ENCODE peak calls at places on chromosome 18, in five cellular contexts. M is H1; G is CD4-positive, CD25-positive, alpha-beta regulatory T cell; F is lower lobe of right lung; W is hepatocyte. J is an unnamed sample.

GRCh38 chr18:77099501-77100370 is 32.8 kb downstream of the MBP start:
- DNase-seq in F (no peak), G (peak; percentile 69), W (no peak), M (no peak), J (peak; percentile 76)

GRCh38 chr18:49626842-49627360 is 65.0 kb downstream of the LIPG start:
- DNase-seq in M (no peak), G (no peak), W (no peak), F (no peak), J (no peak)

GRCh38 chr18:50099725-50100414 is 95.1 kb downstream of the MYO5B start:
- DNase-seq in W (peak; percentile 40), G (peak; percentile 3), F (no peak), M (no peak), J (no peak)

GRCh38 chr18:55862693-55863485 is 274.9 kb upstream of the TCF4 start:
- DNase-seq in G (no peak), F (no peak), M (no peak), W (no peak), J (no peak)

GRCh38 chr18:23772327-23772920 is 83.2 kb downstream of the LAMA3 start:
- DNase-seq in M (no peak), G (no peak), W (no peak), F (no peak), J (no peak)

GRCh38 chr18:48819276-48819675 is 131.5 kb downstream of the SMAD7 start:
- DNase-seq in F (peak; percentile 20), M (peak; percentile 33), W (no peak), G (no peak), J (no peak)

GRCh38 chr18:68623342-68623741 is 91.6 kb downstream of the TMX3 start:
- DNase-seq in M (peak; percentile 62), G (peak; percentile 44), W (peak; percentile 80), F (no peak), J (no peak)

GRCh38 chr18:24413148-24413547 is 13.3 kb upstream of the IMPACT start:
- DNase-seq in F (no peak), W (no peak), M (peak; percentile 70), G (no peak), J (no peak)

GRCh38 chr18:30234755-30235154 is 807.8 kb downstream of the DSC3 start:
- DNase-seq in F (no peak), G (no peak), M (no peak), W (no peak), J (no peak)

GRCh38 chr18:10051877-10052631 is 138.2 kb downstream of the VAPA start:
- DNase-seq in M (no peak), G (no peak), W (peak; percentile 35), F (no peak), J (no peak)

GRCh38 chr18:42030586-42031182 is 75.7 kb downstream of the PIK3C3 start:
- DNase-seq in F (no peak), M (peak; percentile 57), G (no peak), W (peak; percentile 34), J (no peak)

GRCh38 chr18:49174478-49174877 is 223.7 kb upstream of the SMAD7 start:
- DNase-seq in M (no peak), G (no peak), W (peak; percentile 20), F (no peak), J (no peak)

GRCh38 chr18:32425466-32425865 is 45.2 kb downstream of the GAREM1 start:
- DNase-seq in W (peak; percentile 16), G (no peak), M (no peak), F (no peak), J (no peak)

GRCh38 chr18:24014062-24014985 is at the start of gene TTC39C:
- DNase-seq in F (peak; percentile 86), G (peak; percentile 90), W (peak; percentile 82), M (peak; percentile 79), J (peak; percentile 79)

GRCh38 chr18:75319905-75320304 is 107.6 kb downstream of the SMIM21 start:
- DNase-seq in M (no peak), G (no peak), F (no peak), W (no peak), J (no peak)
- H3K27ac ChIP-seq in M (no peak overlapping the region), G (no peak overlapping the region), F (no peak overlapping the region), W (no peak overlapping the region), J (no peak overlapping the region)

GRCh38 chr18:62877448-62878221 is 162.3 kb downstream of the PHLPP1 start:
- DNase-seq in G (no peak), W (peak; percentile 6), F (no peak), M (no peak), J (no peak)

GRCh38 chr18:62878305-62878704 is 163.0 kb downstream of the PHLPP1 start:
- DNase-seq in W (no peak), F (no peak), G (no peak), M (no peak), J (no peak)

GRCh38 chr18:62876828-62877227 is 161.5 kb downstream of the PHLPP1 start:
- DNase-seq in G (no peak), F (no peak), M (no peak), W (no peak), J (no peak)

GRCh38 chr18:62875320-62875719 is 160.0 kb downstream of the PHLPP1 start:
- DNase-seq in M (no peak), G (no peak), W (no peak), F (no peak), J (no peak)

GRCh38 chr18:62876106-62876505 is 160.8 kb downstream of the PHLPP1 start:
- DNase-seq in G (no peak), M (no peak), F (no peak), W (no peak), J (no peak)
- H3K4me1 ChIP-seq in G (no peaks in the 10 kb centered on the region), M (peaks cover 9% of the 10 kb centered on the region), F (peaks cover 23% of the 10 kb centered on the region), W (peaks cover 25% of the 10 kb centered on the region), J (no peaks in the 10 kb centered on the region)

GRCh38 chr18:13295894-13296293 is 77.3 kb downstream of the LDLRAD4 start:
- DNase-seq in G (no peak), W (no peak), F (no peak), M (no peak), J (no peak)

GRCh38 chr18:13300029-13300428 is 81.5 kb downstream of the LDLRAD4 start:
- DNase-seq in G (no peak), M (no peak), F (no peak), W (no peak), J (no peak)

GRCh38 chr18:13294309-13294708 is 75.7 kb downstream of the LDLRAD4 start:
- DNase-seq in F (no peak), G (no peak), W (no peak), M (no peak), J (no peak)

GRCh38 chr18:13298262-13298661 is 79.7 kb downstream of the LDLRAD4 start:
- DNase-seq in W (no peak), F (no peak), M (no peak), G (no peak), J (no peak)

DNA sequence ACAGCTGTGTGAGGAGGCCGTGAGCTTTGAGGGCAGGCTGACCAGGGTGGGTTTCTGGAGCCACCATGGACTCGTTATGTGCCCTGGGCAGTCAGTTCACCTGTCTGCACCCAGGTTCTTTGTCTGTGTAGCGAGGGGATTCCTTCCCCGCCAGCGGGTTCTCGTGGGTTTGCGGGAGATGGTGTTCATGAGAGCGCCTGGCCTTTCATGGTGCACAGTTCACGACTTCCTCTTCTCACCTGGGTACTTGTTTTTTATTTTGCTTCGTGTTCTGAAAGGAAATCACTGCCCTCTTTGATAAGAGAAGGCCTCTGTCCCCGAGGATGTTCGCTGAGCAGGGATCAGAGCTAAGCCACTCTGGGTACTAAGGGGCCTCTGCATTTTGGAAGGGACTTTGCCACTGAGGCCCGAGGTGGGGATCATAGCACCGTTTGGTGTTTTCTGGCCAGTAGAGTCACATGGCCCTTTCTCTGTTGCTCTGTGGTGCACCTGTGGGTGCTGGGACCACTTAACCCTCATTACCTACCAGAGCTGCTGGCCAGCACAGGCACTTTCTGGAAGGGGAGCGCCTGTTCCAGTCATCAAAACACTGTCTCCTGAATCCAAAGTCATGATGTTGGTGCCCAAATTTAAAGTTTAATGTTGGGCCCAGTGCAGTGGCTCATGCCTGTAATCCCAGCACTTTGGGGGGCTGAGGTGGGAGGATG is 78.5 kb downstream of the LDLRAD4 start:
- DNase-seq in W (no peak), G (peak; percentile 39), F (no peak), M (no peak), J (no peak)
- H3K27me3 ChIP-seq in W (no peaks in the 10 kb centered on the region), G (no peaks in the 10 kb centered on the region), F (no peaks in the 10 kb centered on the region), M (no peaks in the 10 kb centered on the region), J (no peaks in the 10 kb centered on the region)

DNA sequence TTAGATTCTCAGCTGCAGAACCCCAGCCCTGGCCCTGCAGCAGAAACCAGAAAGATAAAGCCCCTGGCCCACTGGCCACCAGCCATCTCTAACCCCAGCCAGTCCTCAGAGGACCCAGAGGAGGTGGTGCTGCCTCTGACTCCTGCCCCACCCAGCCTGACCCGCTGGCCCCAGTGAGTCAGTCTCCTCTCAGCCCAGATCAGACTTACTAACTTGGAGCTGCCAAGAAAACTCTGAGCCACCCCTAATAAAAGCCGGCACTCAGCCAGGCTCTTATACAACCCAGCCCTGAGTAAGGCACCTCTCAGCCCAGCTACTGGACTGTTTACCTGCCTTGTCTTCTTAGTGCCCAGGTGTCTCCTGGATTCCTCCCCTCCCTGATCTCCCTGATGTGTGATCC is 2.0 kb downstream of the SLC14A2 start:
- DNase-seq in W (peak; percentile 79), M (no peak), G (no peak), F (peak; percentile 55), J (peak; percentile 78)
- H3K27ac ChIP-seq in W (peak overlapping the region; percentile 38), M (no peak overlapping the region), G (no peak overlapping the region), F (peak overlapping the region; percentile 46), J (no peak overlapping the region)

GRCh38 chr18:59660976-59661743 is 36.1 kb downstream of the CCBE1 start:
- DNase-seq in M (no peak), F (no peak), W (no peak), G (no peak), J (no peak)

GRCh38 chr18:59664329-59664728 is 32.9 kb downstream of the CCBE1 start:
- DNase-seq in M (no peak), W (no peak), G (no peak), F (no peak), J (no peak)

GRCh38 chr18:59662008-59662701 is 35.1 kb downstream of the CCBE1 start:
- DNase-seq in G (no peak), F (no peak), M (no peak), W (no peak), J (no peak)

GRCh38 chr18:59665057-59666007 is 31.9 kb downstream of the CCBE1 start:
- DNase-seq in F (no peak), W (no peak), G (no peak), M (no peak), J (no peak)

GRCh38 chr18:59663096-59663495 is 34.1 kb downstream of the CCBE1 start:
- DNase-seq in G (no peak), M (no peak), F (no peak), W (no peak), J (no peak)
- H3K4me1 ChIP-seq in G (no peaks in the 10 kb centered on the region), M (no peaks in the 10 kb centered on the region), F (no peaks in the 10 kb centered on the region), W (peaks cover 12% of the 10 kb centered on the region), J (no peaks in the 10 kb centered on the region)

J was measured in left lung.